ENCODE peak calls at places on chromosome 14, in four cellular contexts. K, U, E and M are unnamed samples.

GRCh38 chr14:68695326-68695768 is 97.5 kb downstream of the ZFP36L1 start:
- DNase-seq in K (peak), U (no peak), E (no peak), M (no peak)

GRCh38 chr14:99572173-99572999 is 31.6 kb downstream of the CCDC85C start:
- DNase-seq in K (no peak), U (no peak), E (peak), M (no peak)

GRCh38 chr14:68548194-68549056 is 244.4 kb downstream of the ZFP36L1 start:
- DNase-seq in K (peak), U (peak), E (peak), M (no peak)

GRCh38 chr14:74347795-74348100 is 523 bp upstream of the VRTN start:
- DNase-seq in K (no peak), U (no peak), E (no peak), M (no peak)

GRCh38 chr14:95291859-95292542 is 27.7 kb downstream of the CLMN start:
- DNase-seq in K (peak), U (peak), E (peak), M (peak)

GRCh38 chr14:68916358-68916757 is 62.7 kb downstream of the ACTN1 start:
- DNase-seq in K (no peak), U (no peak), E (no peak), M (no peak)

GRCh38 chr14:35261774-35262173 is 30.4 kb upstream of the PSMA6 start:
- DNase-seq in K (no peak), U (no peak), E (no peak), M (no peak)

GRCh38 chr14:91311284-91311662 is 66.8 kb upstream of the GPR68 start:
- DNase-seq in K (no peak), U (no peak), E (peak), M (peak)

GRCh38 chr14:90060965-90061848 is 587 bp upstream of the KCNK13 start:
- DNase-seq in K (no peak), U (no peak), E (no peak), M (peak)

GRCh38 chr14:30957813-30958370 is 67.6 kb upstream of the AP4S1 start:
- DNase-seq in K (no peak), U (no peak), E (no peak), M (no peak)

GRCh38 chr14:100098171-100098570 is 32.9 kb downstream of the EVL start:
- DNase-seq in K (peak), U (no peak), E (no peak), M (no peak)

GRCh38 chr14:106831322-106831720 is 1304.9 kb downstream of the TMEM121 start:
- DNase-seq in K (no peak), U (no peak), E (peak), M (peak)

GRCh38 chr14:59463773-59464650 is 1.2 kb downstream of the GPR135 start:
- DNase-seq in K (peak), U (no peak), E (peak), M (no peak)

GRCh38 chr14:66074546-66074945 is 411.6 kb upstream of the CCDC196 start:
- DNase-seq in K (no peak), U (no peak), E (no peak), M (no peak)

GRCh38 chr14:89304972-89305703 is 111.9 kb downstream of the FOXN3 start:
- DNase-seq in K (peak), U (no peak), E (peak), M (peak)

GRCh38 chr14:37599527-37600368 is 4.3 kb downstream of the TTC6 start:
- DNase-seq in K (no peak), U (no peak), E (no peak), M (no peak)

GRCh38 chr14:103109789-103110415 is 13.4 kb upstream of the TNFAIP2 start:
- DNase-seq in K (no peak), U (no peak), E (peak), M (no peak)

GRCh38 chr14:54486685-54487084 is 2.1 kb downstream of the GMFB start:
- DNase-seq in K (no peak), U (no peak), E (no peak), M (no peak)

GRCh38 chr14:54488646-54489317 is at the start of gene GMFB:
- DNase-seq in K (peak), U (peak), E (peak), M (peak)

GRCh38 chr14:54489318-54489683 is 521 bp upstream of the GMFB start:
- DNase-seq in K (no peak), U (no peak), E (no peak), M (no peak)

GRCh38 chr14:54488318-54488645 is 498 bp downstream of the GMFB start:
- DNase-seq in K (no peak), U (no peak), E (no peak), M (no peak)

DNA sequence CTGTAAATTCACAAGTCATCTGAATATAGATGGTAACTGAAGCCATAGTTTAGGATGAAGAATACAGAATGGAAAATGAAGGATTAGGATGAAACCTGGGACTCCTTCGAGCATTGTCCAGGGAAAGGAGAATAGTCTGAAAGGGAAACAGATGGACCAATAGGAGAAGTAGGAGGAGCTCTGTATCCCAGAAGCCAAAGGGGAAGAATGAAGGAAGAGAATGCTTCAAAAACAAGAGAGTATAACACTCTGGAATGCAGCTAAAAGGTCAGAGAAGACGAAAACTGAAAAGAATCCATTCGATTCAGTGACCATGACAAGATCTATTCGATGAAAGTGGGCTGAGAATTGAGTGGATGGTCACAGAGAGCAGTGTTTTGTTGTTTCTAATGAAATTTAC is 1.0 kb downstream of the GMFB start:
- DNase-seq in K (no peak), U (no peak), E (no peak), M (no peak)
- H3K27ac ChIP-seq in K (peak), U (peak), E (peak), M (peak)

GRCh38 chr14:77076118-77076631 is 21.9 kb upstream of the CIPC start:
- DNase-seq in K (peak), U (peak), E (peak), M (peak)
- TF ChIP-seq POLR2A in K (peak), U (peak), E (peak), M (peak)

DNA sequence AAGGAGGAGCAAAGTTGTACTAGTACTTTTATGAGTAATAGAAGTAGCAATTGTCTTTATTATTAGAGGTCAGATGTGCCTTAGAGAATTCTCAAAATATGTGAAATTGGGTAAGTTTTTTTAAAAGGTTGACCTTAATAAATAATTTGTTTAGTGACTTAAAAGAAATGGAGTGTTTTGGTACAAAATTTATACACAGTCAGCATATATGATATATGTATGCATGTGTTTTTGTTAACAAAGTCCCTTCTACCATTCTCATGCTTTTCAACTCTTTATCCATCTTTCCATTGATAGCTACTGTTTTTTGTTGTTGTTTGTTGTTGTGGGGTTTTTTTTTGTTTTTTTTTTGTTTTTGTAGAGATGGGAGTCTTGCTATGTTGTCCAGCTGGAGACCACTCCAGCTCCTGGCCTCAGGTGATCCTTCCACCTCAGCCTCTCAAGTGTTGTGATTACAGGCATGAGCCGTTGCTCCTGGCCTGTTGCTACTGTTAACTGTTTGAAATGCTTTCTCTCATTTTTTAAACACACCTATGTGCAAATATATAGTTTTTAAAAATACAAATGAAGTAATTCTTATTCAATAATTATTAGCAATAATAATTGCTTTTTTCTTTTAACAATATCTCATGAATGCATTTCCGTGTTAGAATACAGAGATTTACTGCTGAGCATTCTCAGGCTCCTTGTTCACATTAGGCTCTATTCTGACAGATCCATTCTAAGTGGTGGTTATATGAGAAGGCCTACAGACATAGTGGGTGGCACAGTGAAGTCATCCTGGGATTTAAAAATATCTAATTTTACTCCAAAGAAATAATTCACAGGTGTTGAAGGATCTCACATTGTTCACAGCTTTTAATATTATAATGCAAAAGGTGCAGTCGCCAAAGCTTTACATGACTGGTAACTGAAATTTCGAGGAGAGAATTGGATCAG is 10.4 kb downstream of the NAA30 start:
- DNase-seq in K (no peak), U (no peak), E (no peak), M (no peak)
- TF ChIP-seq EP300 in K (no peak), U (no peak), E (no peak), M (no peak)

GRCh38 chr14:60865378-60866127 is 115.3 kb downstream of the TRMT5 start:
- DNase-seq in K (no peak), U (no peak), E (no peak), M (no peak)

GRCh38 chr14:60862283-60862682 is 118.6 kb downstream of the TRMT5 start:
- DNase-seq in K (peak), U (peak), E (peak), M (peak)

GRCh38 chr14:60859525-60859924 is 121.4 kb downstream of the TRMT5 start:
- DNase-seq in K (no peak), U (no peak), E (no peak), M (no peak)

GRCh38 chr14:60863251-60863650 is 117.6 kb downstream of the TRMT5 start:
- DNase-seq in K (no peak), U (no peak), E (no peak), M (no peak)

DNA sequence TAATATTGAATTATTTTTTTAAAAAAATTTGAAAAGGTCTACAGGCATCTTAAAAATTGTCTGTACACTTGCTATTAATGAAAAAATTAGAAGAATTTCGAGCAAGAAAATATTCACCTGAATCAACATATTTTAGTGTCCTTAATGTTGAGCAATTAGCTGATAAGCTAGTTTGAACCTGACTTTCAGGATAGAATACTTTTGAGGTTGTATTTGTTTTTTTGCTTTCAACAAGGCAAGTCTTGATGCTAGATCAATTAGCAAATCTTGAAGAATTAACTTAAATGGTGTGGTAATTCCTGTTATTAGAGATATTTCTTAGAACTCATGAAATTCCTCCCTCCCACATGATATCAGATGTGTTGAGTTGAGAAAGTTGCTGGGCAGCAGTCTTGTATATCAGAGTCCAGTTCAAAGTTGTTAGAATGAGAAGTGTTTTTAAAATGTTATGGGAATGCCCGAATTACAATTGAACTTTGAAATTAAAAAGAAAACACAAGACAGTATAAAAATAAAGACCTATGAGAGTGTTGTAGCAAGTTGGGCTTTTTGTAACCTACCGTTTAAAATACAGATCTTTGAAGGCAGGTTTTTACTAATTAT is 119.2 kb downstream of the TRMT5 start:
- DNase-seq in K (no peak), U (no peak), E (no peak), M (no peak)
- H3K27ac ChIP-seq in K (peak), U (no peak), E (peak), M (peak)

GRCh38 chr14:49895480-49895879 is 2.6 kb downstream of the ARF6 start:
- DNase-seq in K (no peak), U (no peak), E (no peak), M (no peak)
- TF ChIP-seq POLR2A in K (no peak), U (no peak), E (no peak), M (no peak)